ENCODE peak calls at places on chromosomes 12 and 14, in five cellular contexts. P, Q, N, L and O are unnamed samples.

GRCh38 chr12:121494093-121494787 is 86.6 kb downstream of the KDM2B start:
- DNase-seq in P (peak; percentile 73), Q (peak; percentile 74), N (peak; percentile 53), L (peak; percentile 42), O (no peak)

GRCh38 chr12:106068296-106068695 is 70.5 kb downstream of the NUAK1 start:
- DNase-seq in P (no peak), Q (no peak), N (no peak), L (no peak), O (no peak)

GRCh38 chr12:40583743-40584142 is 108.5 kb upstream of the CNTN1 start:
- DNase-seq in P (no peak), Q (no peak), N (no peak), L (no peak), O (no peak)

GRCh38 chr14:94136575-94137331 is 7.3 kb upstream of the IFI27L2 start:
- DNase-seq in P (peak; percentile 81), Q (peak; percentile 74), N (peak; percentile 86), L (peak; percentile 90), O (peak; percentile 81)

GRCh38 chr14:71240154-71240553 is 332.9 kb downstream of the PCNX1 start:
- DNase-seq in P (no peak), Q (no peak), N (no peak), L (no peak), O (no peak)

GRCh38 chr12:13425766-13426165 is 229.2 kb downstream of the EMP1 start:
- DNase-seq in P (no peak), Q (no peak), N (no peak), L (no peak), O (no peak)

GRCh38 chr12:58794859-58795258 is 125.4 kb downstream of the LRIG3 start:
- DNase-seq in P (no peak), Q (no peak), N (no peak), L (no peak), O (no peak)

GRCh38 chr12:74794522-74794921 is 256.9 kb downstream of the ATXN7L3B start:
- DNase-seq in P (no peak), Q (no peak), N (no peak), L (no peak), O (no peak)

GRCh38 chr14:76919811-76920571 is 93.8 kb downstream of the LRRC74A start:
- DNase-seq in P (peak; percentile 86), Q (no peak), N (peak; percentile 97), L (peak; percentile 59), O (peak; percentile 50)